ENCODE peak calls at places on chromosome 13, in six cellular contexts. C is naive thymus-derived CD8-positive, alpha-beta T cell; U is GM12864; T is H9; M is mesenteric fat pad; L is glutamatergic neuron. A is an unnamed sample.

GRCh38 chr13:44680746-44681355 is 104.7 kb upstream of the TSC22D1 start:
- DNase-seq in C (no peak), T (no peak), M (no peak), U (no peak), L (no peak), A (no peak)

GRCh38 chr13:104875008-104875762 is 1660.3 kb downstream of the EFNB2 start:
- DNase-seq in C (peak), M (no peak), L (no peak), T (no peak), U (no peak), A (no peak)

GRCh38 chr13:113864303-113864890 is 521 bp upstream of the GAS6 start:
- DNase-seq in U (no peak), T (no peak), C (no peak), L (no peak), M (peak), A (no peak)

GRCh38 chr13:31350560-31350959 is 150.8 kb downstream of the B3GLCT start:
- DNase-seq in M (no peak), C (no peak), U (no peak), T (no peak), L (no peak), A (no peak)

GRCh38 chr13:38783992-38784875 is 97.4 kb downstream of the FREM2 start:
- DNase-seq in U (no peak), C (no peak), T (no peak), L (no peak), M (no peak), A (no peak)

GRCh38 chr13:45882626-45883025 is 31.1 kb upstream of the SIAH3 start:
- DNase-seq in T (peak), C (no peak), M (no peak), L (no peak), U (no peak), A (no peak)

GRCh38 chr13:49098198-49098597 is 121.9 kb upstream of the MLNR start:
- DNase-seq in T (no peak), C (no peak), M (no peak), L (no peak), U (no peak), A (peak)

GRCh38 chr13:69050696-69051095 is 1056.9 kb upstream of the ATXN8OS start:
- DNase-seq in T (no peak), C (no peak), U (no peak), M (no peak), L (no peak), A (no peak)

GRCh38 chr13:71603255-71603654 is 263.7 kb downstream of the DACH1 start:
- DNase-seq in U (no peak), L (no peak), C (no peak), M (no peak), T (no peak), A (no peak)

GRCh38 chr13:60733933-60734332 is 336.9 kb downstream of the TDRD3 start:
- DNase-seq in C (no peak), L (no peak), U (no peak), M (no peak), T (no peak), A (no peak)

GRCh38 chr13:51643114-51643881 is 59.0 kb downstream of the WDFY2 start:
- DNase-seq in C (no peak), M (no peak), T (no peak), L (no peak), U (no peak), A (no peak)

GRCh38 chr13:70809588-70809987 is 701.3 kb upstream of the KLHL1 start:
- DNase-seq in L (no peak), T (no peak), C (no peak), M (no peak), U (no peak), A (no peak)

GRCh38 chr13:52615817-52616216 is 26.4 kb upstream of the HNRNPA1L2 start:
- DNase-seq in L (no peak), M (no peak), C (no peak), T (no peak), U (no peak), A (no peak)

GRCh38 chr13:85313761-85314503 is 485.3 kb downstream of the SLITRK6 start:
- DNase-seq in L (no peak), U (no peak), C (no peak), T (no peak), M (no peak), A (no peak)

GRCh38 chr13:49976314-49977258 is 20.3 kb upstream of the TRIM13 start:
- DNase-seq in T (peak), U (no peak), L (peak), M (no peak), C (peak), A (no peak)

GRCh38 chr13:72561791-72562190 is 165.6 kb downstream of the MZT1 start:
- DNase-seq in T (no peak), U (no peak), M (no peak), C (no peak), L (no peak), A (no peak)

GRCh38 chr13:36353001-36353400 is 6.8 kb upstream of the SPART start:
- DNase-seq in U (no peak), L (no peak), T (no peak), M (no peak), C (no peak), A (no peak)

GRCh38 chr13:27474751-27475268 is 24.4 kb upstream of the MTIF3 start:
- DNase-seq in L (no peak), M (no peak), C (no peak), U (no peak), T (no peak), A (no peak)

GRCh38 chr13:64884976-64885375 is 2345.2 kb downstream of the PCDH9 start:
- DNase-seq in U (no peak), L (no peak), C (no peak), T (no peak), M (no peak), A (no peak)

GRCh38 chr13:112877976-112878955 is 90.7 kb upstream of the MCF2L start:
- DNase-seq in U (no peak), M (no peak), C (no peak), L (peak), T (no peak), A (no peak)

GRCh38 chr13:40043759-40044158 is 388.3 kb downstream of the COG6 start:
- DNase-seq in U (no peak), M (no peak), T (no peak), L (no peak), C (no peak), A (no peak)

GRCh38 chr13:108326318-108326717 is 56.8 kb downstream of the TNFSF13B start:
- DNase-seq in C (no peak), T (no peak), L (no peak), U (peak), M (no peak), A (no peak)

GRCh38 chr13:113413178-113413897 is 40.0 kb downstream of the ADPRHL1 start:
- DNase-seq in U (no peak), M (no peak), T (no peak), C (no peak), L (no peak), A (no peak)

GRCh38 chr13:57925250-57925649 is 293.7 kb downstream of the PCDH17 start:
- DNase-seq in C (no peak), M (no peak), L (no peak), U (no peak), T (no peak), A (no peak)

GRCh38 chr13:83325454-83325853 is 556.8 kb downstream of the SLITRK1 start:
- DNase-seq in M (no peak), L (no peak), U (no peak), C (no peak), T (no peak), A (no peak)

GRCh38 chr13:78176880-78177279 is 258.2 kb upstream of the EDNRB start:
- DNase-seq in M (no peak), U (no peak), C (no peak), L (no peak), T (no peak), A (no peak)

GRCh38 chr13:34250151-34250550 is 432.2 kb downstream of the RFC3 start:
- DNase-seq in T (no peak), U (no peak), L (no peak), C (no peak), M (no peak), A (no peak)

A was measured in smooth muscle cell of the brain vasculature.